ENCODE peak calls at places on chromosome 22, in six cellular contexts. One of them, this sample, is unnamed.

GRCh38 chr22:18121436-18122253 is 11.0 kb downstream of the TUBA8 start:
- DNase-seq in SJSA1: no peak
- DNase-seq in stimulated activated CD4-positive, alpha-beta T cell treated with anti-CD3 and anti-CD28 coated beads, Interleukin-4, amount 100 ng/mL, for 1 hour: no peak
- DNase-seq in amniotic stem cell: no peak
- DNase-seq in GM04504: no peak
- DNase-seq in cardiac fibroblast: no peak
- DNase-seq in this sample: no peak

GRCh38 chr22:45103756-45104155 is 60.0 kb upstream of the NUP50 start:
- DNase-seq in SJSA1: no peak
- DNase-seq in stimulated activated CD4-positive, alpha-beta T cell treated with anti-CD3 and anti-CD28 coated beads, Interleukin-4, amount 100 ng/mL, for 1 hour: no peak
- DNase-seq in amniotic stem cell: no peak
- DNase-seq in GM04504: no peak
- DNase-seq in cardiac fibroblast: no peak
- DNase-seq in this sample: no peak

GRCh38 chr22:22168190-22168940 is 76.2 kb upstream of the VPREB1 start:
- DNase-seq in SJSA1: no peak
- DNase-seq in stimulated activated CD4-positive, alpha-beta T cell treated with anti-CD3 and anti-CD28 coated beads, Interleukin-4, amount 100 ng/mL, for 1 hour: no peak
- DNase-seq in amniotic stem cell: no peak
- DNase-seq in GM04504: no peak
- DNase-seq in cardiac fibroblast: peak; percentile 36
- DNase-seq in this sample: peak; percentile 9

GRCh38 chr22:23910496-23911190 is 16.5 kb downstream of the MIF start:
- DNase-seq in SJSA1: no peak
- DNase-seq in stimulated activated CD4-positive, alpha-beta T cell treated with anti-CD3 and anti-CD28 coated beads, Interleukin-4, amount 100 ng/mL, for 1 hour: no peak
- DNase-seq in amniotic stem cell: no peak
- DNase-seq in GM04504: no peak
- DNase-seq in cardiac fibroblast: no peak
- DNase-seq in this sample: no peak

GRCh38 chr22:50048066-50048765 is 9.9 kb downstream of the TTLL8 start:
- DNase-seq in SJSA1: no peak
- DNase-seq in stimulated activated CD4-positive, alpha-beta T cell treated with anti-CD3 and anti-CD28 coated beads, Interleukin-4, amount 100 ng/mL, for 1 hour: no peak
- DNase-seq in amniotic stem cell: no peak
- DNase-seq in GM04504: no peak
- DNase-seq in cardiac fibroblast: no peak
- DNase-seq in this sample: no peak

GRCh38 chr22:27241430-27242110 is 560.0 kb downstream of the MN1 start:
- DNase-seq in SJSA1: no peak
- DNase-seq in stimulated activated CD4-positive, alpha-beta T cell treated with anti-CD3 and anti-CD28 coated beads, Interleukin-4, amount 100 ng/mL, for 1 hour: no peak
- DNase-seq in amniotic stem cell: no peak
- DNase-seq in GM04504: no peak
- DNase-seq in cardiac fibroblast: no peak
- DNase-seq in this sample: peak; percentile 43

GRCh38 chr22:48315415-48316244 is 1512.0 kb downstream of the BRD1 start:
- DNase-seq in SJSA1: no peak
- DNase-seq in stimulated activated CD4-positive, alpha-beta T cell treated with anti-CD3 and anti-CD28 coated beads, Interleukin-4, amount 100 ng/mL, for 1 hour: no peak
- DNase-seq in amniotic stem cell: no peak
- DNase-seq in GM04504: no peak
- DNase-seq in cardiac fibroblast: no peak
- DNase-seq in this sample: no peak

GRCh38 chr22:40377931-40378330 is 7.5 kb downstream of the SGSM3 start:
- DNase-seq in SJSA1: no peak
- DNase-seq in stimulated activated CD4-positive, alpha-beta T cell treated with anti-CD3 and anti-CD28 coated beads, Interleukin-4, amount 100 ng/mL, for 1 hour: no peak
- DNase-seq in amniotic stem cell: no peak
- DNase-seq in GM04504: no peak
- DNase-seq in cardiac fibroblast: no peak
- DNase-seq in this sample: no peak

GRCh38 chr22:28025333-28025732 is 106.3 kb upstream of the PITPNB start:
- DNase-seq in SJSA1: peak; percentile 30
- DNase-seq in stimulated activated CD4-positive, alpha-beta T cell treated with anti-CD3 and anti-CD28 coated beads, Interleukin-4, amount 100 ng/mL, for 1 hour: no peak
- DNase-seq in amniotic stem cell: no peak
- DNase-seq in GM04504: no peak
- DNase-seq in cardiac fibroblast: no peak
- DNase-seq in this sample: no peak

GRCh38 chr22:47796128-47796908 is 1033.9 kb downstream of the TBC1D22A start:
- DNase-seq in SJSA1: peak; percentile 23
- DNase-seq in stimulated activated CD4-positive, alpha-beta T cell treated with anti-CD3 and anti-CD28 coated beads, Interleukin-4, amount 100 ng/mL, for 1 hour: no peak
- DNase-seq in amniotic stem cell: no peak
- DNase-seq in GM04504: no peak
- DNase-seq in cardiac fibroblast: no peak
- DNase-seq in this sample: no peak

GRCh38 chr22:20033045-20033706 is 12.3 kb downstream of the TANGO2 start:
- DNase-seq in SJSA1: no peak
- DNase-seq in stimulated activated CD4-positive, alpha-beta T cell treated with anti-CD3 and anti-CD28 coated beads, Interleukin-4, amount 100 ng/mL, for 1 hour: no peak
- DNase-seq in amniotic stem cell: no peak
- DNase-seq in GM04504: no peak
- DNase-seq in cardiac fibroblast: no peak
- DNase-seq in this sample: no peak

GRCh38 chr22:17157714-17158113 is 1.4 kb downstream of the HDHD5 start:
- DNase-seq in SJSA1: no peak
- DNase-seq in stimulated activated CD4-positive, alpha-beta T cell treated with anti-CD3 and anti-CD28 coated beads, Interleukin-4, amount 100 ng/mL, for 1 hour: no peak
- DNase-seq in amniotic stem cell: no peak
- DNase-seq in GM04504: no peak
- DNase-seq in cardiac fibroblast: no peak
- DNase-seq in this sample: no peak

GRCh38 chr22:41474878-41475451 is 6.0 kb downstream of the ACO2 start:
- DNase-seq in SJSA1: no peak
- DNase-seq in stimulated activated CD4-positive, alpha-beta T cell treated with anti-CD3 and anti-CD28 coated beads, Interleukin-4, amount 100 ng/mL, for 1 hour: no peak
- DNase-seq in amniotic stem cell: no peak
- DNase-seq in GM04504: no peak
- DNase-seq in cardiac fibroblast: no peak
- DNase-seq in this sample: no peak

GRCh38 chr22:35742342-35743100 is 24.8 kb downstream of the APOL5 start:
- DNase-seq in SJSA1: peak; percentile 64
- DNase-seq in stimulated activated CD4-positive, alpha-beta T cell treated with anti-CD3 and anti-CD28 coated beads, Interleukin-4, amount 100 ng/mL, for 1 hour: no peak
- DNase-seq in amniotic stem cell: peak; percentile 38
- DNase-seq in GM04504: peak; percentile 65
- DNase-seq in cardiac fibroblast: peak; percentile 80
- DNase-seq in this sample: peak; percentile 80

GRCh38 chr22:46547883-46548244 is 10.4 kb upstream of the CELSR1 start:
- DNase-seq in SJSA1: peak; percentile 72
- DNase-seq in stimulated activated CD4-positive, alpha-beta T cell treated with anti-CD3 and anti-CD28 coated beads, Interleukin-4, amount 100 ng/mL, for 1 hour: no peak
- DNase-seq in amniotic stem cell: no peak
- DNase-seq in GM04504: peak; percentile 83
- DNase-seq in cardiac fibroblast: peak; percentile 91
- DNase-seq in this sample: peak; percentile 94

GRCh38 chr22:45562537-45563361 is 60.1 kb downstream of the FBLN1 start:
- DNase-seq in SJSA1: no peak
- DNase-seq in stimulated activated CD4-positive, alpha-beta T cell treated with anti-CD3 and anti-CD28 coated beads, Interleukin-4, amount 100 ng/mL, for 1 hour: no peak
- DNase-seq in amniotic stem cell: no peak
- DNase-seq in GM04504: no peak
- DNase-seq in cardiac fibroblast: no peak
- DNase-seq in this sample: no peak

GRCh38 chr22:23834830-23835772 is 3.7 kb downstream of the DERL3 start:
- DNase-seq in SJSA1: no peak
- DNase-seq in stimulated activated CD4-positive, alpha-beta T cell treated with anti-CD3 and anti-CD28 coated beads, Interleukin-4, amount 100 ng/mL, for 1 hour: no peak
- DNase-seq in amniotic stem cell: no peak
- DNase-seq in GM04504: no peak
- DNase-seq in cardiac fibroblast: no peak
- DNase-seq in this sample: no peak

GRCh38 chr22:35915477-35916013 is 113.1 kb downstream of the RBFOX2 start:
- DNase-seq in SJSA1: no peak
- DNase-seq in stimulated activated CD4-positive, alpha-beta T cell treated with anti-CD3 and anti-CD28 coated beads, Interleukin-4, amount 100 ng/mL, for 1 hour: no peak
- DNase-seq in amniotic stem cell: no peak
- DNase-seq in GM04504: no peak
- DNase-seq in cardiac fibroblast: peak; percentile 55
- DNase-seq in this sample: peak; percentile 55

GRCh38 chr22:19094393-19094997 is 27.7 kb downstream of the DGCR2 start:
- DNase-seq in SJSA1: no peak
- DNase-seq in stimulated activated CD4-positive, alpha-beta T cell treated with anti-CD3 and anti-CD28 coated beads, Interleukin-4, amount 100 ng/mL, for 1 hour: no peak
- DNase-seq in amniotic stem cell: no peak
- DNase-seq in GM04504: no peak
- DNase-seq in cardiac fibroblast: no peak
- DNase-seq in this sample: no peak

GRCh38 chr22:50672471-50673230 is at the start of gene SHANK3:
- DNase-seq in SJSA1: no peak
- DNase-seq in stimulated activated CD4-positive, alpha-beta T cell treated with anti-CD3 and anti-CD28 coated beads, Interleukin-4, amount 100 ng/mL, for 1 hour: no peak
- DNase-seq in amniotic stem cell: no peak
- DNase-seq in GM04504: no peak
- DNase-seq in cardiac fibroblast: no peak
- DNase-seq in this sample: no peak

GRCh38 chr22:44776535-44777363 is 24.4 kb downstream of the ARHGAP8 start:
- DNase-seq in SJSA1: no peak
- DNase-seq in stimulated activated CD4-positive, alpha-beta T cell treated with anti-CD3 and anti-CD28 coated beads, Interleukin-4, amount 100 ng/mL, for 1 hour: no peak
- DNase-seq in amniotic stem cell: no peak
- DNase-seq in GM04504: no peak
- DNase-seq in cardiac fibroblast: no peak
- DNase-seq in this sample: no peak